ENCODE peak calls at places on chromosomes 1 and 21, in five cellular contexts. Q is IMR-90, Y is trophoblast cell, H is H9, T is neuronal stem cell. S is an unnamed sample. For H3K4me1, the result is how much of the 10 kb centered on the place peaks cover.

GRCh38 chr1:6105763-6106162 is 60.1 kb downstream of the KCNAB2 start:
- DNase-seq in H (no peak), T (no peak), Q (no peak), Y (no peak), S (no peak)

GRCh38 chr1:11860083-11860482 is 1.3 kb upstream of the NPPB start:
- DNase-seq in Y (no peak), Q (no peak), H (no peak), T (no peak), S (peak)

GRCh38 chr1:226476657-226477319 is 68.9 kb upstream of the PARP1 start:
- DNase-seq in Y (no peak), T (no peak), H (no peak), Q (peak), S (no peak)

GRCh38 chr1:175373786-175374623 is 181.4 kb upstream of the KIAA0040 start:
- DNase-seq in Y (no peak), T (peak), Q (no peak), H (peak), S (peak)

GRCh38 chr1:42209516-42210370 is 45.2 kb upstream of the GUCA2A start:
- DNase-seq in Y (peak), T (no peak), Q (peak), H (no peak), S (peak)

GRCh38 chr1:183096351-183096750 is 73.1 kb downstream of the LAMC1 start:
- DNase-seq in H (no peak), T (no peak), Y (no peak), Q (no peak), S (no peak)

GRCh38 chr1:52162947-52163346 is 21.1 kb downstream of the ZFYVE9 start:
- DNase-seq in Q (no peak), Y (no peak), T (no peak), H (no peak), S (no peak)

GRCh38 chr1:222600274-222600673 is 10.5 kb upstream of the TAF1A start:
- DNase-seq in Y (no peak), Q (no peak), T (no peak), H (no peak), S (no peak)

GRCh38 chr1:24683713-24684162 is 40.6 kb downstream of the SRRM1 start:
- DNase-seq in H (no peak), T (no peak), Q (peak), Y (peak), S (peak)

GRCh38 chr1:67599085-67599484 is 85.9 kb upstream of the GADD45A start:
- DNase-seq in Y (no peak), Q (no peak), T (no peak), H (no peak), S (no peak)

GRCh38 chr1:91924146-91924545 is 25.1 kb upstream of the BRDT start:
- DNase-seq in H (no peak), Q (peak), T (no peak), Y (no peak), S (no peak)

GRCh38 chr21:36792505-36792967 is 93.6 kb downstream of the SIM2 start:
- DNase-seq in H (no peak), Y (no peak), T (no peak), Q (peak), S (peak)

GRCh38 chr1:41773144-41773571 is 145.6 kb downstream of the HIVEP3 start:
- DNase-seq in H (no peak), T (no peak), Y (no peak), Q (peak), S (no peak)

GRCh38 chr1:101781437-101781836 is 215.3 kb downstream of the OLFM3 start:
- DNase-seq in H (no peak), T (no peak), Y (no peak), Q (no peak), S (no peak)

GRCh38 chr21:33976980-33977720 is 61.5 kb upstream of the ATP5PO start:
- DNase-seq in H (no peak), T (no peak), Y (peak), Q (no peak), S (no peak)

GRCh38 chr1:196309386-196309785 is 298.9 kb downstream of the KCNT2 start:
- DNase-seq in Q (peak), H (no peak), Y (no peak), T (no peak), S (no peak)

GRCh38 chr1:181910905-181911304 is 150.6 kb downstream of the ZNF648 start:
- DNase-seq in T (no peak), H (no peak), Q (no peak), Y (no peak), S (peak)

GRCh38 chr1:96370752-96371151 is 350.8 kb upstream of the PTBP2 start:
- DNase-seq in Y (no peak), T (no peak), H (no peak), Q (peak), S (no peak)

GRCh38 chr1:240763771-240764170 is 151.8 kb upstream of the GREM2 start:
- DNase-seq in H (no peak), T (no peak), Q (no peak), Y (no peak), S (no peak)
- H3K4ac ChIP-seq in H (no peak), T (no peak), Q (peak), Y (no peak), S (no peak)

GRCh38 chr1:85607126-85607912 is 26.8 kb downstream of the CCN1 start:
- DNase-seq in Q (peak), T (peak), Y (peak), H (peak), S (peak)
- H3K4me1 ChIP-seq in Q (under half), T (under half), Y (under half), H (under half), S (under half)

DNA sequence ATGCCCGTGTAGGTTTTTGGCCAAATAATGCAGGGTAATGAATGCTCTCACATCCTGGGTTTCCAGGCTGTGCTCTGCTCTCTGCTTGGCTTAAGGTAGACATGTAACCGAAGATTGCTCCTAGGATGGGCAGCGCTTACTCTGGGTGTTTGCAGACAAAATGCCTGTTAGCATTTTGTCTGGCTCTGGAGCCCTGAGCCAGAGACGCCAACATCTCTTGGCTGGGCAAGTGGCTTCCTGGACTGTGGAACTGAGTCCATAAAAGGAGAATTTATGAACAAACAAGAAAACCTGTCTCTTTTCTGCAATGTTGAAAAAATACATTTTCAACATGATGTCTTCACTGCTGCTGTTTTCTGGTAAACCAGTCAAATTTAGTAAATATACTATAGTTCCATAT is 96.0 kb upstream of the TSPAN2 start:
- DNase-seq in T (no peak), Q (no peak), H (no peak), Y (no peak), S (no peak)
- H3K4me2 ChIP-seq in T (no peak), Q (no peak), H (no peak), Y (no peak), S (no peak)

GRCh38 chr1:89910780-89911179 is 84.1 kb upstream of the ZNF326 start:
- DNase-seq in Q (peak), H (peak), Y (peak), T (no peak), S (peak)
- H3K4ac ChIP-seq in Q (peak), H (no peak), Y (no peak), T (no peak), S (no peak)

DNA sequence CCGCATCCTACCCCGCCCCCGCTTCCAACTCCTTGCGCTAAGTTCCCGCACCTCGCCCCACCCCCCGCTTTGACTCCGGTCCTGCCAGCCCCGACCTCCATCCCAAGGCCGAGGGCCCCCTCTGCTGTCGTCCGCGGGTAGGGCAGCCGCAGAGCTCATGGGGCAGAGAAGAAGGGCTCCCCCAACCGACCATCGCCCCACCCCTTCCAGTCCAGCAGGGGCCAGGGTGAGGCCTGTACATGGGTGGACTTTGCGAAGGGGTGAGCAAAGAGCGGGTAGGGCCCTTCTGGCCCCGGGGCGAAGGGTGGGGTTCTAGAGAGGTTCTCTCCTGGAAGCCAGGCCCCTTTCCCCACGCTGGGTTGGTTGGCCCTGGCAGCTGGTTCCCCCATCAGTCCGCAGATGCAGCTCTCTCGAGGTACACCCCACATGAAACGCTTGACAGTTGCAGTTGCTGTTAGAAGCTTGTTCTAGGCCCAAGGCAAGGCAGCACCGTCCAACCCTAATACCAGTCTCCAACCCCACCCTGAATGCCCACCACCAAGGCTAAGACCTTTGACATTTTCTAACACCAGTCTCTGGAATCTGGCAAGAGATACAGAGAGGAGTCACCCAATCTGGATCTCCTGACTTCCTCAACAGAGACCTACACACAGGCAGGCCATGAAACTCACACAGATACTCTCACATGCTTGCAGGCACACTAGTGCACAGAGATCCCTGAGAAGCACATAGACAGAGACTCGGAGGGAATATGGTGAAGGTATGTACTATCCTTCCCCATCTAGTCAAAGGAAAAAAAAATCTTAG is 25.3 kb upstream of the ADGRB2 start:
- DNase-seq in Y (peak), T (peak), Q (peak), H (peak), S (peak)
- H3K4me1 ChIP-seq in Y (under half), T (under half), Q (under half), H (under half), S (under half)

GRCh38 chr21:38925923-38926322 is 120.2 kb downstream of the ETS2 start:
- DNase-seq in Y (no peak), H (no peak), Q (peak), T (no peak), S (no peak)
- H3K4me2 ChIP-seq in Y (peak), H (no peak), Q (peak), T (no peak), S (no peak)

DNA sequence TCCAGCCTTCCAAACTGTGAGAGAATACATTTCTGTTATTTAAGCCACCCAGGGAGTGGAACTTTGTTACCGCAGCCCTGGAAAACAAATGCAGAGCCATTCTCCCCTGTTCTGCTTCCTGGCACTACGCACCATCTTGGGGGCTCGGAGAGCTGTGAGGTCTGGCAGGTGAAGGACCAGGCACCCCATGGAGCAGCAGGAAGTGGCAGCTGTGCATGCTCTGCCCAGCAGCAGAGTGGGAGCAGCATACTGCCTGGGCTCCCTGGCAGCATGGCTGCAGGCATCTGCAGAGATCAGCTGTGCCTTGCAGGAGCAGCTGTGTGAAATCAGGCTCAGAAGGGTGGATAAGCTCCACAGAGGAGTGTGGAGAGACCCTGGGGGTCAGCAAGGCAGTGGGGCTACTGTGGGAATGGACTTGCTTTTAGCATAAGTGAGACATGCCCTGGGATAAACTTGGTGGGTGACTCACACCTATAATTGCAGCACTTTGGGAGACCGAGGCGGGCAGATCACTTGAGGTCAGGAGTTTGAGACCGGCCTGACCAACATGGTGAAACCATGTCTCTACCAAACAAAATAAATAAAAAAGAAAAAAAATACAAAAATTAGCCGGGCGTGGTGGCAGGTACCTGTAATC is 17.7 kb upstream of the ZSCAN20 start:
- DNase-seq in Q (no peak), H (no peak), T (no peak), Y (no peak), S (peak)
- H3K4ac ChIP-seq in Q (no peak), H (no peak), T (no peak), Y (no peak), S (no peak)

S was measured in mesendoderm.